ENCODE peak calls at places on chromosomes 3 and 15, in four cellular contexts. I, D, K and T are unnamed samples.

GRCh38 chr3:46670891-46671427 is 22.5 kb downstream of the ALS2CL start:
- DNase-seq in I (no peak), D (no peak), K (no peak), T (no peak)

GRCh38 chr3:158352551-158352950 is 218.4 kb upstream of the MLF1 start:
- DNase-seq in I (no peak), D (no peak), K (no peak), T (no peak)

GRCh38 chr15:82950746-82951370 is 1.7 kb downstream of the HOMER2 start:
- DNase-seq in I (no peak), D (no peak), K (peak), T (no peak)

GRCh38 chr15:90956551-90957104 is 1.9 kb downstream of the RCCD1 start:
- DNase-seq in I (no peak), D (peak), K (peak), T (no peak)

GRCh38 chr3:37346227-37347005 is 172.0 kb upstream of the LRRFIP2 start:
- DNase-seq in I (no peak), D (no peak), K (no peak), T (no peak)

GRCh38 chr3:13459605-13460340 is 20.3 kb upstream of the HDAC11 start:
- DNase-seq in I (no peak), D (no peak), K (no peak), T (no peak)

GRCh38 chr3:126197854-126198584 is 17.6 kb upstream of the ALDH1L1 start:
- DNase-seq in I (peak), D (peak), K (peak), T (peak)

GRCh38 chr3:69204315-69204957 is 82.0 kb upstream of the LMOD3 start:
- DNase-seq in I (no peak), D (peak), K (peak), T (no peak)

GRCh38 chr15:89128320-89129122 is 40.3 kb downstream of the ABHD2 start:
- DNase-seq in I (no peak), D (no peak), K (no peak), T (no peak)

GRCh38 chr3:156859578-156859977 is 33.4 kb downstream of the LEKR1 start:
- DNase-seq in I (no peak), D (no peak), K (no peak), T (no peak)

GRCh38 chr3:127693336-127693843 is 20.6 kb downstream of the ABTB1 start:
- DNase-seq in I (no peak), D (no peak), K (no peak), T (no peak)

GRCh38 chr3:42134867-42135464 is 43.8 kb downstream of the TRAK1 start:
- DNase-seq in I (no peak), D (no peak), K (no peak), T (no peak)

GRCh38 chr3:111874177-111874820 is 15.2 kb downstream of the PHLDB2 start:
- DNase-seq in I (no peak), D (peak), K (peak), T (peak)

GRCh38 chr3:108818404-108818803 is 4.2 kb upstream of the TRAT1 start:
- DNase-seq in I (no peak), D (peak), K (peak), T (peak)

GRCh38 chr3:87895983-87896382 is 162.8 kb downstream of the CGGBP1 start:
- DNase-seq in I (no peak), D (no peak), K (no peak), T (no peak)

GRCh38 chr15:78830514-78831228 is 19.4 kb upstream of the ADAMTS7 start:
- DNase-seq in I (no peak), D (no peak), K (no peak), T (no peak)

GRCh38 chr15:73932381-73933191 is 6.3 kb downstream of the LOXL1 start:
- DNase-seq in I (no peak), D (no peak), K (no peak), T (no peak)

GRCh38 chr3:150787741-150788370 is 24.9 kb upstream of the SIAH2 start:
- DNase-seq in I (no peak), D (peak), K (peak), T (peak)

GRCh38 chr3:157527471-157527881 is 24.3 kb upstream of the VEPH1 start:
- DNase-seq in I (no peak), D (no peak), K (no peak), T (no peak)

GRCh38 chr15:29126208-29126536 is 143.4 kb downstream of the NSMCE3 start:
- DNase-seq in I (no peak), D (no peak), K (no peak), T (no peak)

GRCh38 chr3:149977391-149977790 is 6.7 kb upstream of the PFN2 start:
- DNase-seq in I (no peak), D (no peak), K (no peak), T (no peak)

GRCh38 chr15:48634934-48635333 is 10.6 kb downstream of the FBN1 start:
- DNase-seq in I (no peak), D (peak), K (peak), T (no peak)

GRCh38 chr3:65412591-65412990 is 626.1 kb downstream of the MAGI1 start:
- DNase-seq in I (no peak), D (no peak), K (peak), T (no peak)

GRCh38 chr15:79724312-79724711 is 172.5 kb downstream of the MTHFS start:
- DNase-seq in I (no peak), D (no peak), K (peak), T (peak)

GRCh38 chr3:1960506-1960905 is 138.2 kb upstream of the CNTN4 start:
- DNase-seq in I (no peak), D (no peak), K (no peak), T (no peak)

GRCh38 chr15:100889359-100890058 is 9.9 kb downstream of the ALDH1A3 start:
- DNase-seq in I (no peak), D (no peak), K (peak), T (peak)

GRCh38 chr15:83516935-83517334 is 69.8 kb downstream of the SH3GL3 start:
- DNase-seq in I (no peak), D (no peak), K (peak), T (no peak)

GRCh38 chr15:29844290-29844903 is 22.1 kb upstream of the TJP1 start:
- DNase-seq in I (no peak), D (no peak), K (peak), T (peak)

GRCh38 chr15:80426316-80426715 is 22.1 kb downstream of the ARNT2 start:
- DNase-seq in I (no peak), D (no peak), K (no peak), T (no peak)

GRCh38 chr3:146077181-146077580 is 83.8 kb downstream of the PLOD2 start:
- DNase-seq in I (no peak), D (no peak), K (peak), T (no peak)

GRCh38 chr3:101865751-101866509 is 16.6 kb downstream of the NFKBIZ start:
- DNase-seq in I (no peak), D (no peak), K (peak), T (no peak)

GRCh38 chr3:31300802-31301443 is 231.8 kb upstream of the STT3B start:
- DNase-seq in I (no peak), D (no peak), K (peak), T (no peak)

GRCh38 chr3:32575451-32575850 is 4.8 kb upstream of the DYNC1LI1 start:
- DNase-seq in I (no peak), D (no peak), K (no peak), T (no peak)

GRCh38 chr3:55435446-55435845 is 51.7 kb downstream of the WNT5A start:
- DNase-seq in I (peak), D (no peak), K (no peak), T (no peak)

GRCh38 chr3:188309437-188310269 is 155.7 kb downstream of the LPP start:
- DNase-seq in I (no peak), D (no peak), K (no peak), T (no peak)

GRCh38 chr3:138078901-138079344 is 36.5 kb downstream of the DZIP1L start:
- DNase-seq in I (no peak), D (peak), K (peak), T (peak)

GRCh38 chr3:107370902-107371301 is 6.3 kb upstream of the CCDC54 start:
- DNase-seq in I (no peak), D (no peak), K (no peak), T (no peak)

GRCh38 chr3:51998774-51999173 is 3.1 kb upstream of the RPL29 start:
- DNase-seq in I (no peak), D (no peak), K (no peak), T (no peak)

GRCh38 chr3:52004158-52004787 is 8.6 kb upstream of the RPL29 start:
- DNase-seq in I (no peak), D (peak), K (no peak), T (no peak)

GRCh38 chr3:52002768-52003167 is 7.1 kb upstream of the RPL29 start:
- DNase-seq in I (no peak), D (no peak), K (no peak), T (no peak)

GRCh38 chr3:51999861-52000260 is 4.2 kb upstream of the RPL29 start:
- DNase-seq in I (no peak), D (no peak), K (no peak), T (no peak)

DNA sequence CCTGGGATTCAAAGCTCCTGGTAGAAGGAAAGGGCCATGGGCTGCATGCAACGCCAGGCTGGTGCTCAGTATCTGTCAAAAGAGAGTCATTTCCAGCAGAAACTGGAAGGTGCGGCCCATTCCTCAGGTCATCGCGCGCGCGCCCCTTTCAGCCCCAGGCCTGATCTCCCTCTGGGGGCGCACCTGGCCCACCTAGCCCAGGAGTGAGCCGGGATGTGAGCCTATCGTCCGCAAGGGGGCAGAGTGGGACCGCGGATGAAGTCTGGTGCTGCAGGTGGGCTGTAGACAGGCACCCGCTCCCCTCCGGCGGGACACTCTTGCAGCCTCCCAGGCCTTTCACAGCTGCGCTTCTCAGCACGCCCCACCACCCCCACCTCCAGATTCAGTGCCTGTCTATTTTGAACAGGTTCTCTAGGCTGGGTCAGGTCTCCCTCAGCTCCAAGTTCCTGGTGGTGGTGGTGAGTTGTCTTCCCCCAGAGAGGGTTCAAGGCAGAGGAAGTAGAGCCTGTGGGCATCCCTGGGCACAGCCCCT is 5.8 kb upstream of the RPL29 start:
- DNase-seq in I (peak), D (peak), K (peak), T (peak)
- H3K4me3 ChIP-seq in I (no peak), D (no peak), K (peak), T (no peak)

GRCh38 chr15:65082303-65082958 is 5.9 kb downstream of the KBTBD13 start:
- DNase-seq in I (no peak), D (peak), K (peak), T (peak)
- H3K4me3 ChIP-seq in I (no peak), D (no peak), K (no peak), T (no peak)

GRCh38 chr15:40936234-40936708 is 7.1 kb downstream of the DLL4 start:
- DNase-seq in I (no peak), D (no peak), K (no peak), T (no peak)
- H3K4me3 ChIP-seq in I (no peak), D (no peak), K (no peak), T (no peak)

GRCh38 chr3:191329654-191330308 is 545 bp downstream of the UTS2B start:
- DNase-seq in I (no peak), D (peak), K (peak), T (peak)
- H3K4me3 ChIP-seq in I (peak), D (peak), K (peak), T (peak)

GRCh38 chr3:60835796-60836195 is 415.5 kb downstream of the FHIT start:
- DNase-seq in I (no peak), D (no peak), K (no peak), T (no peak)
- H3K4me3 ChIP-seq in I (no peak), D (no peak), K (no peak), T (no peak)

GRCh38 chr3:20054549-20054987 is 14.3 kb downstream of the KAT2B start:
- DNase-seq in I (no peak), D (peak), K (peak), T (peak)
- H3K4me3 ChIP-seq in I (no peak), D (no peak), K (no peak), T (no peak)

GRCh38 chr3:38453914-38454178 is 156 bp downstream of the ACVR2B start:
- DNase-seq in I (no peak), D (no peak), K (no peak), T (no peak)
- H3K4me3 ChIP-seq in I (peak), D (peak), K (peak), T (peak)

DNA sequence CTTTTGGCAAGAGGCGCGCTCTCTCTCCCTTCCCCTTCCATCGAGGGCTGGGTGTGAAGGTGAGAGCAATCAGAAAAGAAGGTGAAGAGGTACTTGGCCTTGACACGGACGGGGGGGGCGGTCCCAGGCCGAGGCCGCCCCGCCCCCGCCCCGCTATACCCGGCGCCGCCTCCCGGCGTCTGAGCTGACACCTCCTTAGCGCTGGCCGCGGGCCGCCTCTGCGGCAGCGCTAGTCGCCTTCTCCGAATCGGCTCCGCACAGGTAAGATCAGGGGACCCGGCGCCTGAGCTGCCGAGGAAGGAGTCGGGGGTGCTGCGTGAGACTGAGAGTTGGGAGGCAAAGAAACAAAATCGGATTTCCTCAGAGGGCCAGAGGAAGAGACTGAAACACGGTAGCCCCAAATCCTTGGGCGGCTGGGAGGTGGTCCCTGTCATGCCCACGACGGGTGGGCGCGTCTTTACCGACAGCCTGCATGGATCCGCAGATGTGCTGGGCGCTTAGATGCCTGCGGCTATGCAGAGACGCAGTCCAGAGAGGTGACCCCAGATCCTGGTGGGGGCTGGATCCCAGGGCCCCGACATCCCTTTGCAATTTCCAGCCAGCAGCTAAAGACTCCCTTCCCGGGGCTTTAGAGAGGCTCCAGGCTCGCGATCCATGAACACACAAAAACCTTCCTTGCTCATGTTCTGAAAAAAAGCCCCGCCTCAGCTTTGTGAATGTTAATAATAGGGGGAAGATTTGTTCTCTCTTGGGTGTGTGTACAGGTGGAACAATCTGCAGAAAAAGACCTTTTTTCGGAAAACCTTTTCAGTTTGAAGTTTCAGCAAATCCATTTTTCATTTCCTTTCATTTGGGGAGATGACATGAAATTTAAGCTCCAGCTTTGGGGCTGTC is at the start of gene ENTPD3:
- DNase-seq in I (no peak), D (peak), K (peak), T (no peak)
- H3K4me3 ChIP-seq in I (peak), D (peak), K (peak), T (no peak)

DNA sequence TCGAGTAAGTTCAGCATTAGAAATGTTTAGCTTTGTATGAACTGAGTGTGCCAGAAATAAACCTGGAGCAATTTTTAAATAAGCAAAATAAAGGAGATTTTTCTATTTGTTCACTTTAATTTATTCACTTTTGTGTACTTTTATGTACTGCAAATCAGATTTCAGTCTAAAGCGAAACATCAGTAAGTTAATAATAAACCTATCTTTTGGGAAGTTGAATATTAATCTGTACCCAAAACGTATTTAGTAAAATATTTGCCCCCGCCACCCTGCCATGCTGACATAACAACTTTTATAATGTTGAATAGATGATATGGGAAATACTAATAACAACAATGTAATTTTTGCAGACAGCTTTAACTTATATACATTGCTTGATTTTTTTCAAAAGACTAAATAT is 230.0 kb downstream of the CDIN1 start:
- DNase-seq in I (no peak), D (no peak), K (no peak), T (no peak)
- H3K4me3 ChIP-seq in I (no peak), D (no peak), K (no peak), T (no peak)

DNA sequence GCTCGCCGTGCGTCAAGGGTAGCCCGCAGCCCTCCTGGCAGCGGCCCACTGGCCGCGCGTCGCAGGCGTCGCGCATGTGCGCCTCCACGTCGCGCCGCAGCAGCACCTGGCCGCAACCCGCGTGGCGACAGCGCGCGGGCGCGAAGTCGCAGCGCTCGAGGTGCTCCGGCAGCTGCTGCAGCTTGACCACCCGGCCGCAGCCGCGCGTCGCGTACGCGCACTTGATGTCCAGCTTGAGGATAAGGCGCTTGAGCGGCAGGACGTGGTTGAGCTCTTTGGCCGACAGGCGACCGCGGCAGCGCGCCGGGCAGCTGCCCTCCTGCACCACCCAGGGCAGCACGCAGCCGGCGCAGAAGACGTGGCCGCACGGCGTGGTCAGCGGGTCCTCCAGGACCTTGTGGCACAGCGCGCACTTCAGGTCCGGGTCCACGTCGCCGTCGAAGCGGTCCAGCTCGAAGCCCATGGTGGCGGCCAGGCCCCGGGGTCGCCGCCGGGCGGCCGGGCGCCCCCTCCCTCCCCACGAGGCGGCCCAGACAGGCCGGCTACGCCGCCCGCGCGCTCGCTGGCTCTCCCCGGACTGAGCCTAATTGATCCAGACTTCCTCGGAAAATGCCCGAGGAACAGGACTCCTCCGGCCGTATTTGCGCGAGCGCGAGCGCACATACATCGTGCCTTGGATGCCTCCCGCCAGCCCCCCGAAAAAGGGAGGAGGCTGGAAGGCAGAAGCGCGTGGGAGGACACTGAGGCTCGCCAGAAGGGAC is at the start of gene PDZRN3:
- DNase-seq in I (no peak), D (peak), K (no peak), T (peak)
- H3K4me3 ChIP-seq in I (peak), D (peak), K (no peak), T (peak)